ENCODE peak calls at places on chromosome 15, in seven cellular contexts. V, G, P, F, S, D and M are unnamed samples. For H3K36me3, the result is how much of the 10 kb centered on the place peaks cover.

GRCh38 chr15:62791694-62792093 is 250.9 kb upstream of the TPM1 start:
- DNase-seq in D (no peak), G (no peak), S (no peak), F (no peak), P (no peak), V (no peak), M (no peak)

GRCh38 chr15:31397851-31398661 is 71.4 kb downstream of the KLF13 start:
- DNase-seq in F (no peak), V (no peak), P (no peak), D (no peak), S (no peak), G (no peak), M (no peak)

GRCh38 chr15:67180514-67181191 is 73.8 kb downstream of the AAGAB start:
- DNase-seq in S (no peak), P (no peak), V (no peak), F (no peak), D (peak), G (no peak), M (no peak)

GRCh38 chr15:85044251-85044853 is 62.7 kb downstream of the PDE8A start:
- DNase-seq in G (peak), F (peak), S (peak), V (peak), D (no peak), P (no peak), M (peak)

GRCh38 chr15:73346735-73347312 is 21.9 kb downstream of the HCN4 start:
- DNase-seq in V (peak), G (peak), S (peak), F (peak), D (peak), P (no peak), M (peak)

GRCh38 chr15:29208352-29208751 is 61.3 kb downstream of the NSMCE3 start:
- DNase-seq in D (no peak), P (no peak), V (no peak), S (peak), F (no peak), G (no peak), M (peak)

GRCh38 chr15:98953000-98953776 is 54.4 kb downstream of the PGPEP1L start:
- DNase-seq in P (no peak), D (no peak), G (no peak), S (no peak), F (no peak), V (peak), M (no peak)

GRCh38 chr15:63042879-63043340 is 363 bp downstream of the TPM1 start:
- DNase-seq in G (no peak), S (peak), V (no peak), F (no peak), P (peak), D (no peak), M (no peak)

GRCh38 chr15:77025471-77025901 is 30.6 kb downstream of the PSTPIP1 start:
- DNase-seq in P (peak), G (no peak), D (peak), V (no peak), S (no peak), F (no peak), M (no peak)

GRCh38 chr15:33608714-33609113 is 297.9 kb downstream of the RYR3 start:
- DNase-seq in D (no peak), P (no peak), F (peak), V (no peak), G (no peak), S (no peak), M (peak)

GRCh38 chr15:101502572-101503295 is 13.2 kb upstream of the PCSK6 start:
- DNase-seq in D (peak), S (no peak), F (no peak), G (no peak), V (no peak), P (no peak), M (no peak)

GRCh38 chr15:55564347-55565145 is 23.6 kb downstream of the PYGO1 start:
- DNase-seq in F (no peak), S (no peak), D (no peak), V (no peak), P (no peak), G (peak), M (no peak)

GRCh38 chr15:71651750-71652186 is 158.6 kb upstream of the NR2E3 start:
- DNase-seq in S (peak), G (peak), F (peak), V (peak), D (no peak), P (no peak), M (peak)

GRCh38 chr15:83732770-83733169 is 78.8 kb downstream of the ADAMTSL3 start:
- DNase-seq in G (no peak), V (no peak), P (no peak), F (no peak), S (no peak), D (no peak), M (no peak)

GRCh38 chr15:98428253-98428989 is 219.9 kb upstream of the IGF1R start:
- DNase-seq in P (peak), S (peak), D (peak), G (peak), F (peak), V (peak), M (peak)

GRCh38 chr15:52799145-52799811 is 9.1 kb upstream of the ONECUT1 start:
- DNase-seq in P (no peak), D (no peak), S (no peak), F (no peak), G (no peak), V (no peak), M (no peak)

GRCh38 chr15:65374831-65375401 is 2.9 kb downstream of the IGDCC3 start:
- DNase-seq in S (no peak), G (no peak), D (no peak), F (no peak), P (no peak), V (peak), M (no peak)

GRCh38 chr15:57237282-57237642 is 139.0 kb upstream of the CGNL1 start:
- DNase-seq in D (no peak), F (no peak), V (no peak), G (no peak), S (no peak), P (no peak), M (no peak)

GRCh38 chr15:57235186-57235585 is 141.1 kb upstream of the CGNL1 start:
- DNase-seq in F (no peak), G (no peak), P (no peak), V (no peak), S (no peak), D (no peak), M (no peak)

GRCh38 chr15:57236561-57237281 is 139.6 kb upstream of the CGNL1 start:
- DNase-seq in G (no peak), V (no peak), P (no peak), S (no peak), F (no peak), D (no peak), M (no peak)

GRCh38 chr15:57234156-57234555 is 142.1 kb upstream of the CGNL1 start:
- DNase-seq in P (no peak), D (no peak), G (no peak), V (no peak), S (no peak), F (no peak), M (no peak)

DNA sequence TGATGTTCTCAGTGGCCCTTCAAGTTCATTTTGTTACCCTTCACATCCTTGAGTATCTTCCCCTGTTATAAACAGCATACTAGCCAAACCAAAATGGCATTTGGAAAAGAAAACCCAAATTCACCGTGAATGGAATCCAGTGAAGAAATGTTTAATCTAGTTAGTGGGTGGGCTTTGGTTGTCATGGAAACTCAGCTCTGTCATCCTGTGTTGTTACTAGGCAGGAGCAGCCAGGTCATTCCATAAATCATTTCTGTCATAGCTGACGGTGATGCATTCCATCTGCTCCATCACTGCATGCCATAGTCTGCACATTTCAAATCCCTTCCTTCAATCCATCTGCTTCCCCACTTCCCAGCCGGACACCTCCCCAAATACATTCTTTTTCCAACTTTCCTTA is 140.4 kb upstream of the CGNL1 start:
- DNase-seq in F (no peak), S (peak), V (peak), G (peak), D (no peak), P (no peak), M (peak)
- H3K36me3 ChIP-seq in F (under half), S (under half), V (under half), G (under half), D (under half), P (under half), M (under half)

GRCh38 chr15:40773902-40774301 is 4.1 kb downstream of the C15orf62 start:
- DNase-seq in V (no peak), G (no peak), D (no peak), S (no peak), F (no peak), P (no peak), M (no peak)

GRCh38 chr15:40775007-40775406 is 5.2 kb downstream of the C15orf62 start:
- DNase-seq in P (no peak), G (no peak), V (no peak), S (no peak), F (no peak), D (peak), M (no peak)

GRCh38 chr15:40775740-40776536 is 6.2 kb downstream of the C15orf62 start:
- DNase-seq in G (no peak), S (no peak), F (no peak), V (no peak), P (no peak), D (peak), M (no peak)

GRCh38 chr15:40773496-40773895 is 3.7 kb downstream of the C15orf62 start:
- DNase-seq in G (no peak), V (no peak), D (no peak), S (no peak), F (no peak), P (no peak), M (no peak)

GRCh38 chr15:40776537-40777141 is 6.9 kb downstream of the C15orf62 start:
- DNase-seq in D (peak), P (no peak), F (no peak), V (peak), G (peak), S (peak), M (no peak)
- TF ChIP-seq CTCF in D (no peak), P (no peak), F (no peak), V (no peak), G (no peak), S (no peak), M (no peak)

DNA sequence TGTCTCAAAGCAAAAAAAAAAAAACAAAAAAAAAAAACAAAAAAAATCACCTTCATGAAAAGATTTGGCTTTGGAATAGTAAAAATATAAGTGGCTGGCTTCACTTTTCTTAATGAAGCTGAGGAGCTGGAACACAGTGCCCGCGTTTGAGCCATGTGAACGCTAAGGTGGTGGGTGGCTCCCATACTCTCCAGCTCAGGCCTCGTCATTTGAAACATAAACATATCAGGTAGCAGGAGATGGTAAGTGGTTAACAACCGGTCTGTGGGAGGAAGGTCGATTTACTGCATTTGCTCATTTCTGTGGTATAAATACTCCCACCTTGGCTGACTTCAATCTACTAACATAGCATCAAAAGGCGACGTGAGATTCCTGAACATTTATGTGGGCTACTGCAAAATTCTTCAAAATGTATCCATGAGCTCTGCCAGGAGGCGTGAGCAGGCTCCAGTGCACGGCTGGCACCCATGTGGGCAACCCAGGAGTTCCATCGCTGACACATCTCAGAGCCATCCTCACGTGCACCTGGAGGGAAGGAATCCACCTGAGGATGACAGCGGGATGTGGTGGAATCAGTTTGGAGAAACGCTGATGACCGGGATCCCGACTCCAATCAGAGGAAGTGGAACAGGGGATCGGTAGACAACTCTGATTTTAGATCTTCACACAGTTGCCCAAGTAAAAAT is 157.6 kb downstream of the ATP10A start:
- DNase-seq in F (no peak), V (peak), S (no peak), G (peak), P (no peak), D (no peak), M (no peak)
- H3K36me3 ChIP-seq in F (under half), V (under half), S (under half), G (under half), P (under half), D (under half), M (under half)

GRCh38 chr15:74955796-74956647 is 550 bp downstream of the RPP25 start:
- DNase-seq in D (peak), F (no peak), G (peak), P (peak), V (peak), S (peak), M (no peak)
- TF ChIP-seq CTCF in D (peak), F (no peak), G (no peak), P (peak), V (peak), S (peak), M (peak)

GRCh38 chr15:79474252-79474651 is 42.1 kb downstream of the MINAR1 start:
- DNase-seq in F (no peak), V (peak), G (peak), D (no peak), S (peak), P (no peak), M (no peak)

GRCh38 chr15:79475312-79475711 is 43.2 kb downstream of the MINAR1 start:
- DNase-seq in V (peak), S (no peak), P (no peak), F (no peak), D (no peak), G (peak), M (no peak)

GRCh38 chr15:79467865-79468586 is 35.9 kb downstream of the MINAR1 start:
- DNase-seq in F (no peak), G (no peak), V (no peak), S (peak), D (no peak), P (no peak), M (no peak)

GRCh38 chr15:79478108-79478507 is 46.0 kb downstream of the MINAR1 start:
- DNase-seq in V (no peak), D (no peak), G (no peak), F (no peak), S (no peak), P (no peak), M (no peak)

GRCh38 chr15:79472446-79472845 is 40.3 kb downstream of the MINAR1 start:
- DNase-seq in P (no peak), S (no peak), G (peak), V (no peak), D (no peak), F (no peak), M (no peak)
- H3K36me3 ChIP-seq in P (under half), S (under half), G (under half), V (under half), D (under half), F (under half), M (under half)